ENCODE peak calls at places on chromosomes 1 and 21, in eight cellular contexts. L, J, W, G, S, U, O and V are unnamed samples.

GRCh38 chr1:227734546-227734857 is 600 bp downstream of the JMJD4 start:
- DNase-seq in L (no peak), J (no peak), W (no peak), G (no peak), S (no peak), U (no peak), O (no peak), V (no peak)

GRCh38 chr1:1114431-1114830 is 1.5 kb downstream of the C1orf159 start:
- DNase-seq in L (no peak), J (no peak), W (no peak), G (no peak), S (no peak), U (no peak), O (no peak), V (no peak)

GRCh38 chr1:25890249-25891034 is 14.9 kb upstream of the PAQR7 start:
- DNase-seq in L (no peak), J (peak), W (no peak), G (peak), S (no peak), U (no peak), O (peak), V (no peak)

GRCh38 chr21:37870229-37870628 is 46.0 kb downstream of the KCNJ6 start:
- DNase-seq in L (no peak), J (no peak), W (no peak), G (no peak), S (no peak), U (no peak), O (no peak), V (no peak)

GRCh38 chr1:232472485-232473041 is 157.4 kb downstream of the SIPA1L2 start:
- DNase-seq in L (no peak), J (peak), W (no peak), G (no peak), S (no peak), U (no peak), O (no peak), V (no peak)

GRCh38 chr1:221724931-221725605 is 16.8 kb downstream of the DUSP10 start:
- DNase-seq in L (peak), J (peak), W (no peak), G (no peak), S (no peak), U (no peak), O (no peak), V (no peak)

GRCh38 chr1:4083171-4084052 is 183.3 kb upstream of the C1orf174 start:
- DNase-seq in L (no peak), J (no peak), W (peak), G (no peak), S (no peak), U (no peak), O (no peak), V (no peak)

GRCh38 chr1:197799271-197799670 is 24.0 kb upstream of the DENND1B start:
- DNase-seq in L (no peak), J (peak), W (no peak), G (no peak), S (no peak), U (no peak), O (no peak), V (no peak)

GRCh38 chr21:44414291-44415072 is 40.8 kb upstream of the LRRC3 start:
- DNase-seq in L (no peak), J (no peak), W (no peak), G (no peak), S (no peak), U (no peak), O (no peak), V (no peak)

GRCh38 chr21:45852886-45853400 is 128.6 kb upstream of the COL6A1 start:
- DNase-seq in L (no peak), J (no peak), W (no peak), G (peak), S (no peak), U (no peak), O (no peak), V (no peak)

GRCh38 chr21:33401617-33401967 is 1.6 kb upstream of the IFNGR2 start:
- DNase-seq in L (no peak), J (peak), W (no peak), G (no peak), S (no peak), U (no peak), O (no peak), V (no peak)

GRCh38 chr1:44237721-44238457 is 24.6 kb downstream of the DMAP1 start:
- DNase-seq in L (no peak), J (no peak), W (peak), G (no peak), S (peak), U (peak), O (peak), V (no peak)

GRCh38 chr1:156652131-156652991 is 10.4 kb downstream of the BCAN start:
- DNase-seq in L (no peak), J (peak), W (peak), G (no peak), S (no peak), U (no peak), O (no peak), V (no peak)

GRCh38 chr1:82775402-82776000 is 974.8 kb downstream of the ADGRL2 start:
- DNase-seq in L (no peak), J (peak), W (peak), G (no peak), S (no peak), U (peak), O (peak), V (no peak)

DNA sequence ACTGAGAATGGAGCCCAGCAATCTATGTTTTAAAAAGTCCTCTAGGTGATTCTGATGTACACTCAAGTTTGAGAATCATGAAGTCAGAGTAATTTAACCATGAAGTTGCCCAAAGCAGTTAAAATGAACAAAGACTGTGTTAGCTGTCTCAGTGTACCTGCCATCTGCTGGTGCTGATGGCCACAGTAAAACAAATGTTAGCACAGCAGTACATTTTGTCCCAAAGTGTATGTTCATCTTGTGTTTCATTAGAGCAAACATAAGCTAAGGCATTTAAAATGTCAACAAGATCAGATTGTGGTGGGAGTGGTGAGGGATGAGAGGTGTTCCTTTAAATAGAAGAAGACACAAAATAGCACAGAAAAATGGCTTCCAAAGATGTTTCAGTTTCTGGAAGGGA is 31.1 kb downstream of the FYB2 start:
- DNase-seq in L (no peak), J (no peak), W (no peak), G (no peak), S (no peak), U (no peak), O (no peak), V (no peak)
- TF ChIP-seq CTCF in L (no peak), J (no peak), W (no peak), G (no peak), S (no peak), U (no peak), O (no peak), V (no peak)

GRCh38 chr1:64236584-64236983 is 33.2 kb downstream of the UBE2U start:
- DNase-seq in L (no peak), J (no peak), W (no peak), G (no peak), S (no peak), U (no peak), O (no peak), V (no peak)

GRCh38 chr1:64242895-64243756 is 39.7 kb downstream of the UBE2U start:
- DNase-seq in L (no peak), J (peak), W (no peak), G (no peak), S (no peak), U (no peak), O (peak), V (no peak)

GRCh38 chr1:64241069-64241468 is 37.6 kb downstream of the UBE2U start:
- DNase-seq in L (no peak), J (no peak), W (no peak), G (no peak), S (no peak), U (no peak), O (no peak), V (no peak)

GRCh38 chr1:64243757-64244080 is 40.3 kb downstream of the UBE2U start:
- DNase-seq in L (no peak), J (no peak), W (no peak), G (no peak), S (no peak), U (no peak), O (no peak), V (no peak)

DNA sequence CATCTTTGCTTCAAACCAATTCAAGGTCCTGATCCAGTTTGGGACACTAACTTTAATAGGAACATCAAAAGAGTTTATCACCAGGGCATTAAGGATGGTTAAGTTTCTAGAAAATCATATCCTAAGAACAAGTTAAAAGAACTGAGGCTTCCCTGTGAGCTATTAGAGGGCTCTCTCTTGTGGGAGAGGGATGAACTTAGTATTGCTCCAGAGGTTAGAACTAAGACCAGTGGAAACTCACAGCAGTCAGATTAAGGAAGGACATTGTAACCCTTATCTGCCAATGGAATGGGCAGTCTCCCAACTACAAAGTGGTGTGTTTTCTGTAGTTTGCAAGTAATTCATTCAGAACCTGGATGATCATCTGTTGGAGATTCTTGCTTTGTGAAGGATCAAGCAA is 36.8 kb downstream of the UBE2U start:
- DNase-seq in L (no peak), J (no peak), W (no peak), G (no peak), S (no peak), U (no peak), O (no peak), V (no peak)
- TF ChIP-seq CTCF in L (no peak), J (no peak), W (no peak), G (no peak), S (no peak), U (no peak), O (no peak), V (no peak)

GRCh38 chr1:218439541-218440295 is 94.6 kb downstream of the TGFB2 start:
- DNase-seq in L (peak), J (no peak), W (no peak), G (no peak), S (no peak), U (no peak), O (no peak), V (no peak)
- TF ChIP-seq CTCF in L (no peak), J (no peak), W (no peak), G (no peak), S (no peak), U (no peak), O (no peak), V (no peak)

GRCh38 chr1:178461676-178462075 is 35.1 kb downstream of the CLEC20A start:
- DNase-seq in L (no peak), J (no peak), W (no peak), G (no peak), S (no peak), U (no peak), O (no peak), V (no peak)
- TF ChIP-seq CTCF in L (no peak), J (no peak), W (no peak), G (no peak), S (no peak), U (no peak), O (no peak), V (no peak)

GRCh38 chr1:67458663-67459062 is 28.5 kb upstream of the SERBP1 start:
- DNase-seq in L (no peak), J (no peak), W (no peak), G (no peak), S (no peak), U (no peak), O (no peak), V (no peak)
- TF ChIP-seq CTCF in L (no peak), J (no peak), W (no peak), G (no peak), S (no peak), U (no peak), O (no peak), V (no peak)

DNA sequence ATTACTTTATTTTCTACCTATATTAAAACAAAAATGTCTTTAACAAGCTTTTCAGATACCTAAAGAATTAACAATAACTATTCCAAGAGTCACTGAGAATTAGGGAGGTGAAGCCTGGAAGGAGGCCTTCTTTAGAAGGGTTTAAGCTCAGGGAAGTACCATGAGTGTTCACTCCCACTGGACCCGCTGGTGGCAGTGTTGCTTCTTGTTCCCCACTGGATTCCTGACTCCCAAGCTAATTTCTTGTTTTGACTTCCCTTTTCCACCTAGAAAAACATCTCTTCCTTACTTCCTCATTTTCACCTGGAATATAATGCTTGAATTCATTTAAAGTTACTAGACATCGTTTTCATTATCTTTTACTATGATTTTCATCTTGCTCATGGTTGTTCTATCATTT is 264.2 kb downstream of the HMCN1 start:
- DNase-seq in L (no peak), J (peak), W (no peak), G (no peak), S (no peak), U (no peak), O (no peak), V (no peak)
- TF ChIP-seq CTCF in L (no peak), J (peak), W (no peak), G (no peak), S (no peak), U (peak), O (peak), V (no peak)

DNA sequence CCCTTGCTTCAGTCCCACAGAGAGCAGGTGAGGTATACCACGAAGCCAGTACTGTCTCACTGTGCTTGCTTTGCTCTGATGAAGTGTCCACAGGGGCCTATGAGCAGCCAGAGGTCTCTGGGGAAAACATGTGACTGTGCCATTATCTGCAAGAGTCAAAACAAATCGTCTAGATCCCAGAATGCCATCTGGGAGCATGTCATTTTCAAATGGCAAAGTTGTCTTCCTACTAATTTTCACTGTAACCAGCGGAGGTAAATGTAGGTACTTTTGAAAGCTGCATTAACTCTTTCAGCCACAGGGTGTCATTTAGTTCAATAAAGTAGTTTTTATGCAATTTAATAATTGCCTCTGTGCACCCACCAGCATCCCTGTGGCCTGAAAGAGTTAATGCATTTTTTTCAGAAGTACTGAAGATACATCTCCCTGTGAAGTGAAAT is 173.6 kb upstream of the SGIP1 start:
- DNase-seq in L (no peak), J (no peak), W (no peak), G (no peak), S (no peak), U (no peak), O (no peak), V (no peak)
- TF ChIP-seq CTCF in L (no peak), J (peak), W (peak), G (no peak), S (peak), U (peak), O (peak), V (no peak)

GRCh38 chr1:38361566-38361965 is 315.0 kb upstream of the POU3F1 start:
- DNase-seq in L (no peak), J (no peak), W (no peak), G (no peak), S (no peak), U (no peak), O (no peak), V (no peak)

DNA sequence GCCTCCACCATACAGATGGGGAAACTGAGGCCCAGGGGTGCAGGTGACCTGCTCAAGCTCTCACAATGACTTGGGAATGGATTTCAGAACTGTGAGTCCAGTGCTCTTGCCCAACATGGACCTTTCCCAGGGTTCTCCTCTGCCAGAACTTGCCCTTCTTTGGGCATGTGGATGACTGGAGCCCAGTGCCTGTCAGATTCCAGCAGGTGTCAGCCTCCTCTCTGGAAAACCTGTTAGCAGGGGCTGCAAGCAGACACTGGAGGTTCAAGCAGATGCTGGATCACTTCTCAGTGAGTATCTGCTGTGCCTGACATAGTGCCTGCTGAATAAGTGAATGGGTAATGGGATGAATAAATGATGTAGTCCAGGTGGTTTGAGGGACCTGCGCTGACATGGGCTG is 314.2 kb upstream of the POU3F1 start:
- DNase-seq in L (no peak), J (no peak), W (no peak), G (no peak), S (no peak), U (no peak), O (no peak), V (no peak)
- TF ChIP-seq CTCF in L (no peak), J (no peak), W (no peak), G (no peak), S (no peak), U (peak), O (peak), V (no peak)

GRCh38 chr1:20115479-20115878 is 3.9 kb downstream of the PLA2G2D start:
- DNase-seq in L (no peak), J (no peak), W (no peak), G (no peak), S (no peak), U (no peak), O (no peak), V (no peak)
- TF ChIP-seq CTCF in L (no peak), J (no peak), W (no peak), G (no peak), S (no peak), U (peak), O (peak), V (no peak)